ENCODE peak calls at places on chromosome 1, in nine cellular contexts. N is CD8-positive, alpha-beta T cell; L is fibroblast of lung; D is astrocyte; Y is heart right ventricle; P is colonic mucosa; T is tibial nerve; F is tibial artery; I is left ventricle myocardium inferior. O is an unnamed sample. For H3K9me3, the result is how much of the 10 kb centered on the place peaks cover.

GRCh38 chr1:62307516-62308492 is 11.4 kb downstream of the KANK4 start:
- DNase-seq in N (no peak), L (no peak), D (no peak), Y (no peak), P (no peak), T (no peak), F (no peak), I (no peak), O (no peak)

GRCh38 chr1:181033799-181034391 is at the start of gene MR1:
- DNase-seq in N (peak), L (peak), D (peak), Y (no peak), P (peak), T (no peak), F (no peak), I (no peak), O (peak)

GRCh38 chr1:58815069-58815679 is 31.3 kb upstream of the JUN start:
- DNase-seq in N (peak), L (peak), D (peak), Y (peak), P (peak), T (peak), F (peak), I (peak), O (peak)

GRCh38 chr1:145751491-145752021 is 32.3 kb downstream of the CD160 start:
- DNase-seq in N (no peak), L (peak), D (peak), Y (no peak), P (no peak), T (no peak), F (no peak), I (no peak), O (peak)

GRCh38 chr1:86409416-86410021 is 13.4 kb upstream of the ODF2L start:
- DNase-seq in N (no peak), L (peak), D (peak), Y (no peak), P (no peak), T (no peak), F (no peak), I (no peak), O (no peak)

GRCh38 chr1:7899741-7900140 is 40.9 kb downstream of the TNFRSF9 start:
- DNase-seq in N (no peak), L (peak), D (peak), Y (no peak), P (no peak), T (no peak), F (no peak), I (no peak), O (no peak)

GRCh38 chr1:27632387-27633297 is 2.3 kb downstream of the FGR start:
- DNase-seq in N (peak), L (no peak), D (no peak), Y (no peak), P (no peak), T (no peak), F (no peak), I (no peak), O (no peak)

GRCh38 chr1:224828691-224829090 is 100.8 kb upstream of the DNAH14 start:
- DNase-seq in N (no peak), L (peak), D (peak), Y (no peak), P (no peak), T (no peak), F (no peak), I (no peak), O (no peak)

GRCh38 chr1:180154003-180154324 is 705 bp upstream of the QSOX1 start:
- DNase-seq in N (no peak), L (no peak), D (no peak), Y (no peak), P (no peak), T (no peak), F (no peak), I (no peak), O (no peak)

GRCh38 chr1:222815367-222815765 is 527 bp downstream of the DISP1 start:
- DNase-seq in N (peak), L (peak), D (peak), Y (no peak), P (peak), T (no peak), F (peak), I (no peak), O (no peak)

GRCh38 chr1:209893751-209894150 is 44.3 kb upstream of the SYT14 start:
- DNase-seq in N (no peak), L (no peak), D (no peak), Y (no peak), P (no peak), T (no peak), F (no peak), I (no peak), O (no peak)

GRCh38 chr1:161324020-161324419 is 9.8 kb downstream of the SDHC start:
- DNase-seq in N (no peak), L (no peak), D (no peak), Y (no peak), P (no peak), T (no peak), F (no peak), I (no peak), O (no peak)

GRCh38 chr1:66552287-66552686 is 18.3 kb downstream of the SGIP1 start:
- DNase-seq in N (no peak), L (no peak), D (no peak), Y (no peak), P (no peak), T (no peak), F (no peak), I (no peak), O (no peak)
- H3K27ac ChIP-seq in N (no peak), L (no peak), D (no peak), Y (no peak), P (no peak), T (no peak), F (no peak), I (no peak), O (no peak)

DNA sequence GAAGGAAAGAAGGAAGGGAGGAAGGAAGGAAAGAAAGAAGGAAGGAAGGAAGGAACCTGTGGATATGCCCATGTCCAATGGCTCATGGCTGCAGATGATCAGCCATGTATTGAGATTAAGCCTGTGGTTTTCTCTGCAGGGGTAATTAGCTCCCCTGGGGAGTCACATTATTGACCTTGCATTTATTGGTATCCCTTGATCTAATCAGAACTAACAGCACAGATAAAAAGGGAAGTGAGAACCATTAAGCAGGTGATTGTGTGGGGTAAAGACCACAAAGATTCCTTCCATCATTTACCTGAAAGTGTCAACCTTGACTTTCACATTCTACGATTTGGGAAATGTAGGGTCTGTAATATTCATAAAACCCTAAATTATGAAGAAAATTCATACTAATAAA is 390.7 kb downstream of the BRINP2 start:
- DNase-seq in N (no peak), L (no peak), D (no peak), Y (no peak), P (no peak), T (no peak), F (no peak), I (no peak), O (no peak)
- TF ChIP-seq CTCF in N (no peak), L (no peak), D (no peak), Y (no peak), P (no peak), T (no peak), F (no peak), I (no peak), O (no peak)

DNA sequence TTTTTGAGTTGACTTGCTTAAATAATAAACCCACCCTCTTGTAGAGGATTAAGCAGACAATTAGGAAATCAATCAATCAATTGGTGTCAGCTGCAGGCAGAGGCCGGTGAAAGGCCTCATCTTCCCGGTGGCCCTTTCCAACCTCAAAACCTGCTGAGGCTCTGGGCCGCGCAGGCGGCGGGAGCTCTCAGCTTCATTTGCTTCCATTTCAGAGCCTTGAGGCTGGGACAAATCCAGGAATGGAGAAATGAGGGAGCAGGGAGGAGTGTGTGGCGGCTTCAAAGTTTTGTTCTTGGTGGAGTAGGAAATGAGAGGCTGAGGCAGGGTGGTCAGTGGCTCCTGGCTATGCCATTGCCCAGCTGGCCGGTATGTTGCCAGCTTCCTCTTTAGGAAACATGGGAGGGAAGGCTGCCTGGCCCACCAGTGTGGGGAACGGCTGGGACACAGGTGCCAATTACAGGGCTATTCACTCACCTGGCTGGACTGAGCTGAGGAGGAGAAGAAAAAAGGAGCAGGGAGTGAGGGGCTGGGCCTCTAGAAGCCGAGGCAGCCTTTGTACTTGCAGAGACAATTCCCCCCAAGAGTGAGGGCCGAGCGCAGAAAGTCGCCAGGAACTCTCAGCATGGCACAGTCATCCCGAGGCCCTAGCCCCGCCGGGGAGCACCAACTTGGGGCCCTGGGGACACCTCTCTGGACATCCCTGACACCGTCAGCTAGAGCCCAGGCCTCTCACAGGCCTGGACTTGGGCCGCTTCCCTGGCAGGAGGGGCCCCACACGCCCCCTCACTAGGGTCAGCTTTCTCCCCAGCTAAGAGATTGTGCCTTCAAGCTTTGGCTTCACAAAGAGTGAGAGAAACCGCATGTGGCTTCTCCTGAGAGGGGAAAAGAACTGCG is 4.4 kb downstream of the POU3F1 start:
- DNase-seq in N (no peak), L (no peak), D (no peak), Y (no peak), P (no peak), T (no peak), F (no peak), I (no peak), O (no peak)
- H3K9me3 ChIP-seq in N (under half), L (under half), D (under half), Y (under half), P (under half), T (under half), F (under half), I (under half), O (under half)

DNA sequence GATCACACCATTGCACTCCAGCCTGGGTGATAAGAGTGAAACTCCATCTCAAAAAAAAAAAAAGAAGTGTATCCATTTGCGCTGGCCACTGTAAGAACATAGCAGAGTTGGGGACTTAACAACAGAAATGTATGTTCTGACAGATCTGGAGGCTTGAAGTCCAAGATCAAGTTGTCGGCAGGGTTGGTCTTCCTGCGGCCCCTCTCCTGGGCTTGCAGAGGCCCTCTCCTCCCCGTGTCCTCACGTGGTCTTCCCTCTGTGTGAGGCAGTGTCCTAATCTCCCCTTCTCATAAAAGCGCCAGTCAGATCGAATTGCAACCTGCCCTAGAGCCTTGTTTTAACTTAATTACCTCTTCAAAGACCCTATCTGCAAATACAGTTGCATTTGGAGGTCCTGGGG is 52.6 kb downstream of the MT1HL1 start:
- DNase-seq in N (no peak), L (no peak), D (no peak), Y (no peak), P (no peak), T (no peak), F (no peak), I (no peak), O (no peak)
- H3K27ac ChIP-seq in N (no peak), L (no peak), D (no peak), Y (no peak), P (no peak), T (no peak), F (no peak), I (no peak), O (no peak)

GRCh38 chr1:3311711-3312110 is 142.8 kb upstream of the ARHGEF16 start:
- DNase-seq in N (no peak), L (no peak), D (no peak), Y (no peak), P (no peak), T (no peak), F (no peak), I (no peak), O (no peak)
- TF ChIP-seq CTCF in N (no peak), L (no peak), D (no peak), Y (no peak), P (no peak), T (no peak), F (no peak), I (no peak), O (no peak)

O was measured in AG04450.